ENCODE peak calls at places on chromosomes 4 and X, in ten cellular contexts. K is PC-9, C is fibroblast of lung, P is adipocyte, O is lung, A is gastrocnemius medialis, M is A673, J is adrenal gland, B is GM23338, Y is A549. E is an unnamed sample. For H3K4me1, the result is how much of the 10 kb centered on the place peaks cover.

GRCh38 chr4:28505064-28505463 is 1644.4 kb downstream of the STIM2 start:
- DNase-seq in K (no peak), C (no peak), P (no peak), O (no peak), A (no peak), M (no peak), J (no peak), B (no peak), Y (no peak), E (no peak)

GRCh38 chr4:181301735-181302380 is 941.3 kb upstream of the TENM3 start:
- DNase-seq in K (no peak), C (peak), P (peak), O (no peak), A (no peak), M (peak), J (peak), B (peak), Y (peak), E (no peak)

GRCh38 chr4:47990145-47990544 is 26.3 kb downstream of the CNGA1 start:
- DNase-seq in K (no peak), C (no peak), P (no peak), O (no peak), A (no peak), M (no peak), J (no peak), B (peak), Y (no peak), E (no peak)

GRCh38 chr4:42331914-42332368 is 65.3 kb upstream of the SHISA3 start:
- DNase-seq in K (no peak), C (peak), P (no peak), O (no peak), A (peak), M (peak), J (peak), B (no peak), Y (peak), E (no peak)

GRCh38 chr4:41696131-41696530 is 52.4 kb downstream of the PHOX2B start:
- DNase-seq in K (no peak), C (no peak), P (peak), O (no peak), A (no peak), M (peak), J (no peak), B (no peak), Y (no peak), E (no peak)

GRCh38 chr4:76546282-76547166 is 111.5 kb downstream of the SHROOM3 start:
- DNase-seq in K (peak), C (peak), P (peak), O (no peak), A (no peak), M (peak), J (peak), B (no peak), Y (no peak), E (no peak)

GRCh38 chrX:16212436-16212835 is 45.2 kb downstream of the MAGEB17 start:
- DNase-seq in K (no peak), C (no peak), P (peak), O (no peak), A (no peak), M (peak), J (peak), B (peak), Y (no peak), E (no peak)

GRCh38 chr4:57064811-57065711 is 45.1 kb downstream of the IGFBP7 start:
- DNase-seq in K (no peak), C (peak), P (peak), O (no peak), A (peak), M (no peak), J (peak), B (no peak), Y (peak), E (peak)

GRCh38 chr4:40212674-40213504 is 16.1 kb downstream of the RHOH start:
- DNase-seq in K (no peak), C (peak), P (peak), O (no peak), A (no peak), M (no peak), J (no peak), B (no peak), Y (no peak), E (no peak)

GRCh38 chr4:165493359-165493758 is 114.6 kb downstream of the CPE start:
- DNase-seq in K (no peak), C (peak), P (peak), O (peak), A (peak), M (peak), J (peak), B (peak), Y (peak), E (peak)

GRCh38 chrX:44843318-44843702 is 511 bp upstream of the DUSP21 start:
- DNase-seq in K (peak), C (no peak), P (no peak), O (no peak), A (no peak), M (no peak), J (no peak), B (no peak), Y (no peak), E (no peak)

GRCh38 chr4:165877291-165877690 is 4.3 kb downstream of the TLL1 start:
- DNase-seq in K (no peak), C (no peak), P (peak), O (no peak), A (no peak), M (peak), J (no peak), B (no peak), Y (no peak), E (no peak)

GRCh38 chr4:67721770-67722597 is 21.0 kb upstream of the UBA6 start:
- DNase-seq in K (peak), C (peak), P (no peak), O (no peak), A (no peak), M (no peak), J (no peak), B (peak), Y (no peak), E (no peak)

GRCh38 chr4:6641971-6642320 is 1.5 kb downstream of the MRFAP1 start:
- DNase-seq in K (no peak), C (no peak), P (peak), O (no peak), A (no peak), M (no peak), J (no peak), B (no peak), Y (no peak), E (no peak)

GRCh38 chrX:110847334-110847733 is 51.7 kb upstream of the CHRDL1 start:
- DNase-seq in K (peak), C (peak), P (peak), O (no peak), A (no peak), M (peak), J (no peak), B (peak), Y (peak), E (no peak)

GRCh38 chrX:30793767-30794103 is 95.3 kb downstream of the TAB3 start:
- DNase-seq in K (no peak), C (no peak), P (no peak), O (no peak), A (no peak), M (no peak), J (no peak), B (no peak), Y (no peak), E (no peak)
- H3K4me3 ChIP-seq in K (no peak), C (no peak), P (no peak), O (no peak), A (no peak), M (no peak), J (no peak), B (no peak), Y (no peak), E (no peak)

GRCh38 chr4:169158860-169159259 is 111.9 kb downstream of the SH3RF1 start:
- DNase-seq in K (no peak), C (no peak), P (no peak), O (no peak), A (no peak), M (no peak), J (no peak), B (no peak), Y (no peak), E (no peak)
- H3K4me1 ChIP-seq in K (under half), C (under half), P (under half), O (under half), A (under half), M (under half), J (under half), B (under half), Y (under half), E (under half)

GRCh38 chr4:8697826-8698225 is 105.3 kb downstream of the CPZ start:
- DNase-seq in K (no peak), C (no peak), P (no peak), O (no peak), A (no peak), M (no peak), J (no peak), B (no peak), Y (no peak), E (no peak)

GRCh38 chr4:8694651-8695151 is 102.1 kb downstream of the CPZ start:
- DNase-seq in K (no peak), C (no peak), P (no peak), O (no peak), A (no peak), M (no peak), J (no peak), B (no peak), Y (no peak), E (no peak)

GRCh38 chr4:8695237-8696219 is 103.0 kb downstream of the CPZ start:
- DNase-seq in K (no peak), C (no peak), P (no peak), O (no peak), A (no peak), M (no peak), J (no peak), B (no peak), Y (no peak), E (no peak)

GRCh38 chr4:8698341-8699062 is 105.9 kb downstream of the CPZ start:
- DNase-seq in K (no peak), C (no peak), P (no peak), O (no peak), A (no peak), M (no peak), J (no peak), B (no peak), Y (no peak), E (peak)

DNA sequence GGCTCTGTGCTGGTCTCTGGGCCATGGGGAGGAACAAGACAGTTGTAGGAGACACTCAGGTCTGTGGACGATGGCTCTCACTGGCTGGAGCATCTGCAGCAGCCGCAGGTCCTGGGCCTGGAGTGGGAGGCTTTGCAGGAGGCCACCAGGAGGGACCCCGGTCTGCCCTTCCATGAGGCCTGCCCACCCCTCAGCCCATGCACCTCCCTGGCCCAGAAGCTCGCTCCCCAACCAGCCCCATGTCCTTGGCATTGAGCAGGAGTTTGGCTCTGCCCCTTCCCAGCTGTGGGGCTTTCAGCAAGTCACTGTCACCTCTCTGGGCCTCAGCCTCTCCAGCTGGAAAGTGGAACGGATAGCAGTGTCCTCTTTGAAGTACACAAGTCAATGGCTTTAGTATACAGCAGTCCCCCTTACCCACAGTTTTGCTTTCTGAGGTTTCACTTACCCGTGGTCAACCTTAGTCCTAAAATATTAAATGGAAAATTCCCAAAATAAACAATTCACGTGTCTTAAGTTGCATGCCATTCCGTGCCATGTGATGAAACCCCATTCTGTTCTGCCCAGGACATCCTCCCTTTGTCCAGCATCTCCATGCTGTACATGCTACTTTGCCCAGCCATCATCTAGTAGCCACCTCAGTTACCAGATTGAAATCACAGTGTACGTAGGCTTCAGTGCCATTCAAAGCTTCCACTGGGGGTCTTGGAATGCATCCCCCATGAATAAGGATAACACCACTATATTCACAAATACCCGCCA is 104.0 kb downstream of the CPZ start:
- DNase-seq in K (no peak), C (no peak), P (no peak), O (no peak), A (no peak), M (no peak), J (no peak), B (no peak), Y (no peak), E (no peak)
- H3K4me3 ChIP-seq in K (no peak), C (no peak), P (no peak), O (no peak), A (no peak), M (no peak), J (no peak), B (no peak), Y (no peak), E (no peak)

GRCh38 chr4:113625902-113626301 is 135.6 kb downstream of the CAMK2D start:
- DNase-seq in K (no peak), C (no peak), P (no peak), O (no peak), A (no peak), M (no peak), J (no peak), B (no peak), Y (no peak), E (no peak)
- H3K4me1 ChIP-seq in K (under half), C (under half), P (under half), O (under half), A (under half), M (under half), J (under half), B (under half), Y (under half), E (under half)

GRCh38 chr4:158169931-158170690 is 2.7 kb downstream of the GASK1B start:
- DNase-seq in K (no peak), C (peak), P (no peak), O (no peak), A (no peak), M (peak), J (no peak), B (no peak), Y (no peak), E (no peak)
- H3K4me3 ChIP-seq in K (no peak), C (peak), P (peak), O (peak), A (peak), M (peak), J (peak), B (no peak), Y (no peak), E (peak)

DNA sequence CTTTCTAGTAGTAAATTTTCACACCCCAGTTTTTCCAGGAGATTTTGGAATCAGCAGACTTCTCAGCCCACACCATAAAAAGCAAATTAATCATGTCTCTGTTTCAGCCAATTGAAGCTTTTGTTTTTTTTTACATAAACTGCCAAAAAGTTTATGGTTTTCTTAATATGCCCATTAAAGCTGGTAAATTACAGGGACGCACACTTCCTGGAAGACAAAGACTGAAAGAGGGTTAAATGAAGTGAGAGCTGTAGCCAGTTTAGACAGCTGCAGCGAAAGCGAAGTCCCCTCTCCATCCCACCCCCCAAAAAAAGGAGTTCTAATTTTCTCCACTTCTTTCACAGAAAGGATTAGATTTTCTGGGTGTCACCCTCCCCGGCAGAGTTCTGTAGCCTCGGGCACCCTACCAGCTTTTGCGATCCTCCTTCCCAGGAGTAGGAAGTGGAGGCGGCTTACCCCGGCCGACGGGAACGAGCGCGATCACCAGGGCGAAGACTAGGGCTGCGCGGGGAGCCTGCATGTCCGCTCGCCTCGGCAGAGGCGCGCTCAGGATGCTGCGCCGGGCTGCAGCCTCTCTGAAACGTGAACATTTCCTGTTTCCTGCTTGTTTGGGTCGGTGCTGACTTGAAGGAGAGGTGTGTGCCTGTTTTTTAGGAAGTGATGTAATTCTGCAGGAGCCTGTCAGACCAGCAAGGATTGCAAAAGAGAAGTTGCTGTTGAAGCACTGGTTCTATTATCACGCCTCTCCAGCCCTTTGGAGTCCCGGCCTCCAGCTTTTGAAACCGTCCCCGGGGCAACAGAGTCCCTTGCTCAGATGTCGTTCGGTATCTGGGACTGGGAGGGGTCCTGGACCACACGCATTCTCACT is at the start of gene TMEM154:
- DNase-seq in K (peak), C (peak), P (peak), O (peak), A (peak), M (peak), J (peak), B (peak), Y (no peak), E (peak)
- H3K4me1 ChIP-seq in K (under half), C (under half), P (under half), O (under half), A (under half), M (under half), J (under half), B (under half), Y (under half), E (under half)

DNA sequence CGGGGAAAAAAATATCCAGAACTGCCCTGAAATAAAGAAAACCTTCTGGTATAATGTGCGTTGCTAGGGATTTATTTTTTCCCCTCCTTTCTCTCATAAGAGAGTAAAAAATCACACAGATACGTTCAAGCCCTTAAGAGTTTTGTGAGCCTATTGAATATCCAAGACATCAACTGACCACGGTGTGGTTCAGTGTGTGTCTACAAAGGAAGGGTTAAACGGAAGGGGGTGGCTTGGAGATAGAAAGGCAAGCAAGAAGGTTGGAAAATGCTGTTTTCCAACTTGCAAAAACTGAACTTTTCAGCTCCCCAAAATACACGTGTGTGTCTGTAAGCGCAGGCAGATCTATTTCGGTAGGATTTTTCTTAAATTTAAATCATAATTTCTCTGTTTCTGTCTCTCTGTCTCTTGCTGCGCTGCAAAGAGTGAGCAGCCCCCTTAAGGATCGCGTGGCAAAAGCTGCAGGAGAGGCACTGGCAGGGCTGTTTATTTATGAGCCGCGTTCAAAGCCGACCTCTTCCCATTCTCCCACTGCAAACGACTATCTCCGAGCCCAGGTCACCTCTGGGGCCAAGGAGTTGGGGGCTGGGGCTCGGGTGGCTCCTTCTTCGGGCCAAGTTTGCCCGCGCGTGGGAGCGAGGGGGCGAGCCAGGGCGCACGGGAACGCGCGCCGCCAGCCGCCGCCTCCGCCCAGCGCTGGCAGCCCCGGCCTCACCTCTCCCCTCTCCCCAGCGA is 477 bp upstream of the SLIT2 start:
- DNase-seq in K (no peak), C (no peak), P (peak), O (no peak), A (no peak), M (no peak), J (no peak), B (no peak), Y (no peak), E (no peak)
- H3K4me3 ChIP-seq in K (peak), C (peak), P (peak), O (peak), A (peak), M (peak), J (no peak), B (peak), Y (peak), E (peak)

DNA sequence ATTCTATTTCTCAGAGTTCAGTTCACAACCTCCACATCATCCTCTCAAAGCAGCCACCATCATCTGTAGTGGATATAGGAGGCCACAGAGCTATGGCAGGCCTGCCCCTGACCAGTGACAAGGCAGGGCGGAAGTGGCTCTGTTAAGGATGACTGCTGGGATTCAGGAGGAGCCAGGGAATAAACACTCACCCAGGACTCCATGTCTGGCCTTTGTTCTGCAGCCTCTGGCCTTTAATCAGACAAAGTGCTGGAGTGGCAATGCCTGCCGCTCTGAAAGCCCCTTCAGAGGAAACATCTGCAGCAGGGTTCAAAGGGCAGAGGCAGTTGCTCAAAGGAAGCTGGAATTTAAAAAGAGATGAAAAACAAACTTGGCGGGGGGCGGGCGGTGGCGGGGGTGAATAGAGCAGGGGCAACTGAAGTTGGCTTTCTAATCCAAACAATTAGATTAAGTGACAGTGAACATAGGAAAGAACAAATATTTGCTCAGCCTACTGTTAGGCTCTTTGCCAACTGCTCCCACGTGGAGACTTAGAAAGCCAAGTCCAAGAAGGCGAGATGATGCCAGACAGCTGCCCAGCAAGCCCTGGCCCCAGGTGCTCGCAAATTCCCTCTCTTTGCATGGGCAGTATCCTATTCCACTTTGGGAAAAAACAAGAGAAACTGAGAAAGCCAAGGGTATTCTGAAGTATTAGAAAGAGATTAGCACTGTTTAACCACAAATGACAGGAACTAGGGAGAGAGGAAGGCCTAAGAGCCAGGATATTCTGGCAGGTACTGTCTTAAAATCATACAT is 5.5 kb downstream of the MPP1 start:
- DNase-seq in K (peak), C (peak), P (no peak), O (no peak), A (no peak), M (peak), J (peak), B (no peak), Y (peak), E (no peak)
- H3K4me1 ChIP-seq in K (under half), C (under half), P (under half), O (under half), A (under half), M (under half), J (under half), B (under half), Y (half or more), E (under half)

E was measured in ovary.